ENCODE peak calls at places on chromosome 5, in five cellular contexts. One of them, this sample, is unnamed.

GRCh38 chr5:79346420-79346824 is 110.5 kb downstream of the JMY start:
- DNase-seq in GM23338: no peak
- DNase-seq in neural progenitor cell: no peak
- DNase-seq in HCT116: peak
- DNase-seq in GM23248: peak
- DNase-seq in this sample: no peak

GRCh38 chr5:100165309-100165708 is 369.9 kb upstream of the FAM174A start:
- DNase-seq in GM23338: no peak
- DNase-seq in HCT116: no peak
- DNase-seq in neural progenitor cell: no peak
- DNase-seq in GM23248: no peak
- DNase-seq in this sample: no peak

GRCh38 chr5:177434437-177434836 is 8.0 kb downstream of the GRK6 start:
- DNase-seq in HCT116: no peak
- DNase-seq in GM23248: no peak
- DNase-seq in neural progenitor cell: no peak
- DNase-seq in GM23338: no peak
- DNase-seq in this sample: no peak

GRCh38 chr5:33850100-33850594 is 41.6 kb downstream of the ADAMTS12 start:
- DNase-seq in GM23248: peak
- DNase-seq in GM23338: peak
- DNase-seq in HCT116: no peak
- DNase-seq in neural progenitor cell: peak
- DNase-seq in this sample: no peak

GRCh38 chr5:53430618-53431252 is 49.7 kb upstream of the FST start:
- DNase-seq in neural progenitor cell: peak
- DNase-seq in GM23338: peak
- DNase-seq in HCT116: peak
- DNase-seq in GM23248: peak
- DNase-seq in this sample: peak

GRCh38 chr5:26700759-26701384 is 337.5 kb downstream of the CDH9 start:
- DNase-seq in GM23338: peak
- DNase-seq in GM23248: peak
- DNase-seq in neural progenitor cell: peak
- DNase-seq in HCT116: no peak
- DNase-seq in this sample: peak

GRCh38 chr5:7705261-7705660 is 145.7 kb downstream of the CFAP90 start:
- DNase-seq in GM23248: no peak
- DNase-seq in HCT116: no peak
- DNase-seq in neural progenitor cell: peak
- DNase-seq in GM23338: peak
- DNase-seq in this sample: no peak

GRCh38 chr5:61817472-61818326 is 485.6 kb downstream of the ZSWIM6 start:
- DNase-seq in neural progenitor cell: peak
- DNase-seq in GM23338: peak
- DNase-seq in GM23248: peak
- DNase-seq in HCT116: peak
- DNase-seq in this sample: peak

GRCh38 chr5:112576298-112576925 is 157.3 kb upstream of the EPB41L4A start:
- DNase-seq in neural progenitor cell: peak
- DNase-seq in GM23248: no peak
- DNase-seq in GM23338: no peak
- DNase-seq in HCT116: no peak
- DNase-seq in this sample: no peak

DNA sequence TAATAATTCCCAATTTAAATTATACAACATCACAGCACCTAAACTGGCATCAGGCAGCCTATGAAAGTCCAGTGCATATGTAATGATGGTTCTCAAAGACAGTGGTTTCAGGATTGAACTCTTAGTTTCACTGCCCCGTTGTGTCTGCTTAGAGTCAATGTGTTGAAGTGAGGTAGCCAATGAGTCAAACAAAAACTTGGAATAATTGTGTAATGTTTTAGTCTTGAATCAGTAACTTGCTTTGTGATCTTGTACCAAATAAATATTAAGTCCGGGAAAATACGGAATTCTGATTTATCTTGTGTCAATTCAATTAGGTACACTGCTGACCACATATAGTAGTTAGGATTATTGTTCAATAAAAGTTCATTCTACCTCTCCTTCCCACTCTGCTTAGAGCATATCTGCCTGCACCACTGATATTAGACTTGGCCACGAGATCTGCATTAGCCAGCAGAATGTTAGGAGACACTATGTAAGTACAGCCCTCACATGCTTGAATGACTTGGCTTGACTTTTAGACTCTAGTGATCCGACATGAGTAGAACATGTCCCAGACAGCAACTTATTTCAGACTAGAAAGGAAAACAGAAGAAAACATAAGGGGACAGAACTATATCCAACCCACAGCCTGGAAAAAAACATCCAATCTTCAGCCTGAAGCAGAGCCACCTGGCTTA is 441.5 kb upstream of the PTGER4 start:
- DNase-seq in GM23338: no peak
- DNase-seq in HCT116: no peak
- DNase-seq in neural progenitor cell: no peak
- DNase-seq in GM23248: peak
- DNase-seq in this sample: no peak
- H2AFZ ChIP-seq in GM23338: no peak
- H2AFZ ChIP-seq in HCT116: no peak
- H2AFZ ChIP-seq in neural progenitor cell: no peak
- H2AFZ ChIP-seq in GM23248: no peak
- H2AFZ ChIP-seq in this sample: no peak

GRCh38 chr5:16457853-16458252 is 7.7 kb downstream of the ZNF622 start:
- DNase-seq in GM23338: no peak
- DNase-seq in neural progenitor cell: no peak
- DNase-seq in GM23248: peak
- DNase-seq in HCT116: no peak
- DNase-seq in this sample: no peak

GRCh38 chr5:16455670-16456069 is 9.9 kb downstream of the ZNF622 start:
- DNase-seq in GM23338: no peak
- DNase-seq in HCT116: no peak
- DNase-seq in GM23248: no peak
- DNase-seq in neural progenitor cell: no peak
- DNase-seq in this sample: no peak

GRCh38 chr5:16457451-16457850 is 8.1 kb downstream of the ZNF622 start:
- DNase-seq in HCT116: no peak
- DNase-seq in neural progenitor cell: no peak
- DNase-seq in GM23338: no peak
- DNase-seq in GM23248: no peak
- DNase-seq in this sample: no peak

GRCh38 chr5:16454686-16455085 is 10.9 kb downstream of the ZNF622 start:
- DNase-seq in GM23338: no peak
- DNase-seq in neural progenitor cell: no peak
- DNase-seq in HCT116: no peak
- DNase-seq in GM23248: no peak
- DNase-seq in this sample: no peak

GRCh38 chr5:16456103-16456832 is 9.3 kb downstream of the ZNF622 start:
- DNase-seq in GM23248: peak
- DNase-seq in HCT116: peak
- DNase-seq in neural progenitor cell: peak
- DNase-seq in GM23338: peak
- DNase-seq in this sample: peak
- TF ChIP-seq EZH2phosphoT487 in GM23248: no peak
- TF ChIP-seq EZH2phosphoT487 in HCT116: no peak
- TF ChIP-seq EZH2phosphoT487 in neural progenitor cell: no peak
- TF ChIP-seq EZH2phosphoT487 in GM23338: no peak
- TF ChIP-seq EZH2phosphoT487 in this sample: no peak

GRCh38 chr5:43429706-43430105 is 17.5 kb upstream of the CCL28 start:
- DNase-seq in GM23248: no peak
- DNase-seq in HCT116: no peak
- DNase-seq in neural progenitor cell: no peak
- DNase-seq in GM23338: no peak
- DNase-seq in this sample: no peak

GRCh38 chr5:43422143-43422542 is 10.0 kb upstream of the CCL28 start:
- DNase-seq in GM23248: peak
- DNase-seq in neural progenitor cell: no peak
- DNase-seq in GM23338: no peak
- DNase-seq in HCT116: no peak
- DNase-seq in this sample: peak

GRCh38 chr5:43428034-43428712 is 16.0 kb upstream of the CCL28 start:
- DNase-seq in neural progenitor cell: no peak
- DNase-seq in GM23248: peak
- DNase-seq in GM23338: no peak
- DNase-seq in HCT116: no peak
- DNase-seq in this sample: no peak

GRCh38 chr5:43429016-43429415 is 16.8 kb upstream of the CCL28 start:
- DNase-seq in HCT116: no peak
- DNase-seq in neural progenitor cell: no peak
- DNase-seq in GM23338: no peak
- DNase-seq in GM23248: no peak
- DNase-seq in this sample: no peak

DNA sequence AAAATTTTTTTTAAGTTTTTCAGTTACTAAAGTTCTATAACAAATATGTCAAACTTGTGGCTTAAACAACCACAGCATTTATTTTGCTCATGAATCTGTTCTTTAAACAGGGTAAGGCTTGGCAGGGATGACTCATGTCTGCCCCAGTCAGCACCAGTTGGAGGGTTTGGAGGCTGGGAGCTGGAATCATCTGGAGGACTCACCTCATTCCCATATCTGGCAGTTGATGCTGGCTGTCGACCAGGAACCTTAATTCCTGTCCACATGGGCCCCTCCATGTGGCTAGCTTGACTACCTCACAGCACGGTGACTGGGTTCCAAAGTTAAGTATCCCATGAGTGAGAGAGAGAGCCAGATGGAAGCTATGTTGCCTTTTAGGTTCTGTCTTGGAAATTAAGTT is 13.8 kb upstream of the CCL28 start:
- DNase-seq in neural progenitor cell: no peak
- DNase-seq in HCT116: no peak
- DNase-seq in GM23248: peak
- DNase-seq in GM23338: no peak
- DNase-seq in this sample: peak
- H2AFZ ChIP-seq in neural progenitor cell: no peak
- H2AFZ ChIP-seq in HCT116: no peak
- H2AFZ ChIP-seq in GM23248: peak
- H2AFZ ChIP-seq in GM23338: no peak
- H2AFZ ChIP-seq in this sample: no peak

GRCh38 chr5:74035521-74035937 is 409.5 kb downstream of the ARHGEF28 start:
- DNase-seq in neural progenitor cell: no peak
- DNase-seq in HCT116: peak
- DNase-seq in GM23338: peak
- DNase-seq in GM23248: peak
- DNase-seq in this sample: peak
- TF ChIP-seq EZH2phosphoT487 in neural progenitor cell: no peak
- TF ChIP-seq EZH2phosphoT487 in HCT116: no peak
- TF ChIP-seq EZH2phosphoT487 in GM23338: no peak
- TF ChIP-seq EZH2phosphoT487 in GM23248: no peak
- TF ChIP-seq EZH2phosphoT487 in this sample: no peak

DNA sequence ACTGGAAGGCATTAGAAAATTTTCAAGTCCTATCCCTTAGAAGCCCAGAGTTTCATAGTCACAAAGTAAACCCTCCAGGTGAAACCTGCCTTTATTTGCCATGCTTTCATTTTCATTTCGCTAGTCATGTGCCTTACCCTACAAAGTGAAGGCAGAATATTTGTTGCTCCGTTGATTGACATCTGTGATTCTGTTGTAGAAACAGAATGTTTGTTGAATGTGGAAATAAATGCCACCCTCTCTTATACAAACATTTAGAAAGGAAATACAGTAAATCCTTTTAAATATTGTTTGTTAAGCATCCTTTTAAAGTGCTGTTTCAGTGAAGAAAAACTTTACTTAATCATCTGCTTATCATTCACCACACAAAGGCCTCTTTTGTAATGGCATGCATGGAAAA is 34.4 kb upstream of the CAST start:
- DNase-seq in GM23338: no peak
- DNase-seq in neural progenitor cell: no peak
- DNase-seq in HCT116: no peak
- DNase-seq in GM23248: no peak
- DNase-seq in this sample: no peak
- H2AFZ ChIP-seq in GM23338: no peak
- H2AFZ ChIP-seq in neural progenitor cell: no peak
- H2AFZ ChIP-seq in HCT116: no peak
- H2AFZ ChIP-seq in GM23248: no peak
- H2AFZ ChIP-seq in this sample: no peak

This sample was measured in hepatocyte.